ENCODE peak calls at places on chromosome 10, in eight cellular contexts. One of them, this sample, is unnamed.

GRCh38 chr10:128268015-128268722 is 141.9 kb upstream of the MKI67 start:
- DNase-seq in ovary: no peak
- DNase-seq in A549: peak
- DNase-seq in adrenal gland: no peak
- DNase-seq in uterus: no peak
- DNase-seq in K562: peak
- DNase-seq in IMR-90: no peak
- DNase-seq in heart left ventricle: no peak
- DNase-seq in this sample: peak

GRCh38 chr10:79229081-79229541 is 118.2 kb upstream of the PPIF start:
- DNase-seq in K562: no peak
- DNase-seq in A549: no peak
- DNase-seq in heart left ventricle: no peak
- DNase-seq in ovary: no peak
- DNase-seq in uterus: no peak
- DNase-seq in adrenal gland: no peak
- DNase-seq in IMR-90: no peak
- DNase-seq in this sample: no peak

GRCh38 chr10:37685741-37686683 is 171.4 kb downstream of the ZNF248 start:
- DNase-seq in ovary: no peak
- DNase-seq in adrenal gland: no peak
- DNase-seq in uterus: no peak
- DNase-seq in K562: no peak
- DNase-seq in IMR-90: no peak
- DNase-seq in A549: no peak
- DNase-seq in heart left ventricle: no peak
- DNase-seq in this sample: no peak

GRCh38 chr10:91689731-91690168 is 56.9 kb upstream of the PPP1R3C start:
- DNase-seq in ovary: no peak
- DNase-seq in adrenal gland: no peak
- DNase-seq in A549: no peak
- DNase-seq in uterus: no peak
- DNase-seq in heart left ventricle: peak
- DNase-seq in K562: no peak
- DNase-seq in IMR-90: peak
- DNase-seq in this sample: peak

GRCh38 chr10:12180221-12180974 is 15.3 kb downstream of the NUDT5 start:
- DNase-seq in ovary: no peak
- DNase-seq in K562: no peak
- DNase-seq in heart left ventricle: no peak
- DNase-seq in A549: no peak
- DNase-seq in uterus: no peak
- DNase-seq in adrenal gland: no peak
- DNase-seq in IMR-90: no peak
- DNase-seq in this sample: no peak

GRCh38 chr10:116590590-116591444 is at the start of gene PNLIPRP1:
- DNase-seq in adrenal gland: no peak
- DNase-seq in ovary: no peak
- DNase-seq in A549: no peak
- DNase-seq in uterus: no peak
- DNase-seq in K562: no peak
- DNase-seq in IMR-90: no peak
- DNase-seq in heart left ventricle: no peak
- DNase-seq in this sample: no peak

GRCh38 chr10:110717830-110718595 is 73.9 kb downstream of the RBM20 start:
- DNase-seq in IMR-90: no peak
- DNase-seq in A549: no peak
- DNase-seq in heart left ventricle: peak
- DNase-seq in ovary: no peak
- DNase-seq in uterus: no peak
- DNase-seq in adrenal gland: peak
- DNase-seq in K562: no peak
- DNase-seq in this sample: peak

GRCh38 chr10:78541528-78542470 is 508.1 kb downstream of the RPS24 start:
- DNase-seq in IMR-90: peak
- DNase-seq in ovary: no peak
- DNase-seq in adrenal gland: peak
- DNase-seq in heart left ventricle: no peak
- DNase-seq in K562: no peak
- DNase-seq in A549: no peak
- DNase-seq in uterus: no peak
- DNase-seq in this sample: no peak

GRCh38 chr10:75351637-75352036 is 49.9 kb downstream of the ZNF503 start:
- DNase-seq in uterus: no peak
- DNase-seq in adrenal gland: no peak
- DNase-seq in ovary: no peak
- DNase-seq in IMR-90: no peak
- DNase-seq in heart left ventricle: no peak
- DNase-seq in K562: no peak
- DNase-seq in A549: no peak
- DNase-seq in this sample: no peak

GRCh38 chr10:131076341-131076740 is 235.2 kb downstream of the TCERG1L start:
- DNase-seq in adrenal gland: no peak
- DNase-seq in heart left ventricle: no peak
- DNase-seq in ovary: no peak
- DNase-seq in uterus: no peak
- DNase-seq in A549: no peak
- DNase-seq in IMR-90: no peak
- DNase-seq in K562: no peak
- DNase-seq in this sample: no peak

GRCh38 chr10:52621635-52622079 is 150.9 kb downstream of the MBL2 start:
- DNase-seq in A549: no peak
- DNase-seq in uterus: no peak
- DNase-seq in adrenal gland: no peak
- DNase-seq in IMR-90: peak
- DNase-seq in heart left ventricle: no peak
- DNase-seq in K562: no peak
- DNase-seq in ovary: no peak
- DNase-seq in this sample: no peak

GRCh38 chr10:95656291-95657164 is at the start of gene ALDH18A1:
- DNase-seq in heart left ventricle: peak
- DNase-seq in uterus: peak
- DNase-seq in ovary: peak
- DNase-seq in IMR-90: peak
- DNase-seq in adrenal gland: peak
- DNase-seq in A549: peak
- DNase-seq in K562: peak
- DNase-seq in this sample: peak
- TF ChIP-seq POLR2A in heart left ventricle: peak
- TF ChIP-seq POLR2A in uterus: no peak
- TF ChIP-seq POLR2A in ovary: peak
- TF ChIP-seq POLR2A in IMR-90: peak
- TF ChIP-seq POLR2A in adrenal gland: no peak
- TF ChIP-seq POLR2A in A549: peak
- TF ChIP-seq POLR2A in K562: peak
- TF ChIP-seq POLR2A in this sample: peak

DNA sequence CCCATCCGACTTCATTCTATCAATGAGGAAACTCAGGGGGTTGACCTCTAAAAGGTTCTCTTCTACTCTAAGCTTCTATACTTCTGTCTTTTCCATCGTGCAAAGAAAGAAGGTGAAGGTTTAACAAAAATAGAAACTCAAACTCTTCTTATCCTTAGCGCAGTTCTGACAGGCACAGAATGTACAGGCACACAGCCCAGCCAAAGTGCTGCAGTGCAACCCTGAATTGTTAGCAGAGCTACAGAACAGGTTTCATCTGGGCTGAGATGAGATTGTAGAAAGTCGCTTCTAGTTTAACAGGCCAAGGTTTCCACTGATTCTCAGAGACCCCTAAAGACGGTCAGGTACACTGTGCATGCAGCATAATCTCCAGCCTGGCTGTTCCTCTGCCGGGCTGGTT is 79.3 kb upstream of the AFAP1L2 start:
- DNase-seq in uterus: no peak
- DNase-seq in K562: no peak
- DNase-seq in adrenal gland: no peak
- DNase-seq in IMR-90: no peak
- DNase-seq in ovary: no peak
- DNase-seq in heart left ventricle: no peak
- DNase-seq in A549: no peak
- DNase-seq in this sample: peak
- H3K27ac ChIP-seq in uterus: peak
- H3K27ac ChIP-seq in K562: no peak
- H3K27ac ChIP-seq in adrenal gland: no peak
- H3K27ac ChIP-seq in IMR-90: no peak
- H3K27ac ChIP-seq in ovary: peak
- H3K27ac ChIP-seq in heart left ventricle: peak
- H3K27ac ChIP-seq in A549: no peak
- H3K27ac ChIP-seq in this sample: peak

DNA sequence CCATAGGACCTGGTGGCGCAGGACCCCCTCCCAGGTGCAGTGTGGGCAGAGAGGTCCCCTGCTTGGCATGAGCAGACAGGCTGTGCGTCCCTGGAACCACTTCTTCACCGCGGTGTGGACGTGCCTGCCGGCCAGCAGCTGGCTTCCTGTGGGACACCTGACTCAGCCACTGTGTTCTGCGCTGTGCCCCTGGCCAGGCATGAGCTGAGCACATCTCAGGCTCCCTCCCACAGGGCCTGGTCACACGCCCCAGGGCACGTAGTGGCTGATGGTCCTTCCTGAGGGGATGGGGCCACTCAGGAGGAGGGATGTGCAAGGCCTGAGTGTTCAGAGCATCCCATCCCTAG is 3.5 kb upstream of the DEPP1 start:
- DNase-seq in uterus: peak
- DNase-seq in ovary: peak
- DNase-seq in K562: no peak
- DNase-seq in heart left ventricle: peak
- DNase-seq in A549: no peak
- DNase-seq in IMR-90: no peak
- DNase-seq in adrenal gland: no peak
- DNase-seq in this sample: peak
- TF ChIP-seq POLR2A in uterus: no peak
- TF ChIP-seq POLR2A in ovary: no peak
- TF ChIP-seq POLR2A in K562: no peak
- TF ChIP-seq POLR2A in heart left ventricle: no peak
- TF ChIP-seq POLR2A in A549: no peak
- TF ChIP-seq POLR2A in IMR-90: no peak
- TF ChIP-seq POLR2A in adrenal gland: no peak
- TF ChIP-seq POLR2A in this sample: no peak

GRCh38 chr10:119290301-119291036 is 83.1 kb downstream of the GRK5 start:
- DNase-seq in A549: no peak
- DNase-seq in uterus: no peak
- DNase-seq in ovary: no peak
- DNase-seq in heart left ventricle: peak
- DNase-seq in IMR-90: no peak
- DNase-seq in K562: no peak
- DNase-seq in adrenal gland: no peak
- DNase-seq in this sample: no peak

GRCh38 chr10:119293368-119293767 is 86.0 kb downstream of the GRK5 start:
- DNase-seq in adrenal gland: no peak
- DNase-seq in ovary: no peak
- DNase-seq in IMR-90: no peak
- DNase-seq in A549: no peak
- DNase-seq in heart left ventricle: no peak
- DNase-seq in K562: no peak
- DNase-seq in uterus: no peak
- DNase-seq in this sample: no peak

GRCh38 chr10:119289227-119289925 is 82.0 kb downstream of the GRK5 start:
- DNase-seq in uterus: no peak
- DNase-seq in IMR-90: no peak
- DNase-seq in ovary: no peak
- DNase-seq in A549: no peak
- DNase-seq in heart left ventricle: no peak
- DNase-seq in adrenal gland: no peak
- DNase-seq in K562: no peak
- DNase-seq in this sample: peak

GRCh38 chr10:119291223-119291900 is 84.0 kb downstream of the GRK5 start:
- DNase-seq in A549: no peak
- DNase-seq in uterus: no peak
- DNase-seq in adrenal gland: no peak
- DNase-seq in ovary: no peak
- DNase-seq in IMR-90: no peak
- DNase-seq in K562: no peak
- DNase-seq in heart left ventricle: no peak
- DNase-seq in this sample: no peak

DNA sequence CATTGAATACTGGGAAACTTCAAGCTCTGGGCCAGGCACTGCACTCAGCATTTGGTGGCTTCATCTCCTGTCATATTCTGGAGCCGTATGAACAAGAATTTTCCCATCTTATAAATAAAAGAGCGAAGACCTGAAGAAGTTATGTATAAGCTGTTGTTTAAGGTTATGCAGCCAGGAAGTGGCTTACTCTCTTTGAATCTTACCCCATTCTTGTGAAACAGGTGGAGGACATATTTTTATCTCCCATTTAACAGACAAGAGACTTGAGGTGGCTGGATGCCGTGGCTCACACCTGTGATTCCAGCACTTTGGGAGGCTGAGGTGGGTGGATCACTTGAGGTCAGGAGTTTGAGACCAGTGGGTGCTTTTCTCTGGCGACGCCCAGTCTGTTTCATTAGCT is 85.6 kb downstream of the GRK5 start:
- DNase-seq in A549: no peak
- DNase-seq in K562: no peak
- DNase-seq in ovary: no peak
- DNase-seq in uterus: no peak
- DNase-seq in adrenal gland: no peak
- DNase-seq in IMR-90: no peak
- DNase-seq in heart left ventricle: no peak
- DNase-seq in this sample: no peak
- H3K27ac ChIP-seq in A549: no peak
- H3K27ac ChIP-seq in K562: no peak
- H3K27ac ChIP-seq in ovary: no peak
- H3K27ac ChIP-seq in uterus: no peak
- H3K27ac ChIP-seq in adrenal gland: no peak
- H3K27ac ChIP-seq in IMR-90: no peak
- H3K27ac ChIP-seq in heart left ventricle: no peak
- H3K27ac ChIP-seq in this sample: no peak

GRCh38 chr10:95501203-95502094 is 59.7 kb downstream of the SORBS1 start:
- DNase-seq in adrenal gland: no peak
- DNase-seq in ovary: no peak
- DNase-seq in heart left ventricle: no peak
- DNase-seq in uterus: no peak
- DNase-seq in K562: no peak
- DNase-seq in A549: no peak
- DNase-seq in IMR-90: no peak
- DNase-seq in this sample: no peak
- TF ChIP-seq POLR2A in adrenal gland: no peak
- TF ChIP-seq POLR2A in ovary: no peak
- TF ChIP-seq POLR2A in heart left ventricle: no peak
- TF ChIP-seq POLR2A in uterus: no peak
- TF ChIP-seq POLR2A in K562: no peak
- TF ChIP-seq POLR2A in A549: no peak
- TF ChIP-seq POLR2A in IMR-90: no peak
- TF ChIP-seq POLR2A in this sample: no peak

DNA sequence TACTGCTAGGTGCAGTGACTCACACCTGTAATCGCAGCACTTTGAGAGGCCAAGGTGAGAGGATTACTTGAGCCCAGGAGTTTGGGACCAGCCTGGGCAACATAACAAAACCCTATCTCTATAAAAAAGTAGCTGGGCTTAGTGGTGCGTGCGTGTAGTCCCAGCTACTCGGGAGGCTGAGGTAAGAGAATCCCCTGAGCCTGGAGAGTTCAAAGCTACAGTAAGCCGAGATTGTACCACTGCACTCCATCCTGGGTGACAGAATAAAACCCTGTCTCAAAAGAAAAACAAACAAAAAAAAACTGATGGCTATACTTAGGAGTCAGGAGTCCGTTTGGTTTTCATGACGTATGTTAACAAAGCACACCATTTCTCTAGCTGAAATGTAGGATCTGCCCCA is 2.9 kb downstream of the SGMS1 start:
- DNase-seq in K562: no peak
- DNase-seq in uterus: no peak
- DNase-seq in heart left ventricle: no peak
- DNase-seq in IMR-90: no peak
- DNase-seq in A549: no peak
- DNase-seq in ovary: no peak
- DNase-seq in adrenal gland: no peak
- DNase-seq in this sample: no peak
- H3K27ac ChIP-seq in K562: no peak
- H3K27ac ChIP-seq in uterus: peak
- H3K27ac ChIP-seq in heart left ventricle: peak
- H3K27ac ChIP-seq in IMR-90: no peak
- H3K27ac ChIP-seq in A549: no peak
- H3K27ac ChIP-seq in ovary: no peak
- H3K27ac ChIP-seq in adrenal gland: no peak
- H3K27ac ChIP-seq in this sample: no peak

This sample was measured in thyroid gland.